ENCODE peak calls at places on chromosomes 2 and 18, in four cellular contexts. O is CD4-positive, alpha-beta memory T cell; G is A673; Z is ovary. H is an unnamed sample.
A peak's percentile ranks its signal among the peaks of the same experiment; 100 is the strongest.

GRCh38 chr18:76783786-76784484 is 38.4 kb upstream of the ZNF236 start:
- DNase-seq in O (no peak), G (no peak), Z (no peak), H (no peak)

GRCh38 chr18:61606759-61607158 is 273.5 kb downstream of the CDH20 start:
- DNase-seq in O (no peak), G (peak; percentile 99), Z (peak; percentile 65), H (no peak)

GRCh38 chr2:240911641-240912265 is 5.6 kb downstream of the CROCC2 start:
- DNase-seq in O (no peak), G (no peak), Z (no peak), H (no peak)

GRCh38 chr18:41745166-41746049 is 209.6 kb upstream of the PIK3C3 start:
- DNase-seq in O (no peak), G (peak; percentile 47), Z (no peak), H (no peak)

GRCh38 chr2:69022548-69022947 is 9.6 kb downstream of the ANTXR1 start:
- DNase-seq in O (no peak), G (no peak), Z (no peak), H (no peak)

GRCh38 chr2:152354909-152355308 is 19.9 kb downstream of the FMNL2 start:
- DNase-seq in O (no peak), G (peak; percentile 81), Z (no peak), H (no peak)

GRCh38 chr18:7133181-7133580 is 15.6 kb upstream of the LAMA1 start:
- DNase-seq in O (no peak), G (no peak), Z (no peak), H (no peak)

GRCh38 chr2:70672990-70673647 is 94.9 kb downstream of the ADD2 start:
- DNase-seq in O (no peak), G (peak; percentile 4), Z (no peak), H (no peak)

GRCh38 chr2:80304522-80304878 is at the start of gene LRRTM1:
- DNase-seq in O (no peak), G (peak; percentile 1), Z (no peak), H (no peak)

GRCh38 chr2:181466661-181467576 is 9.7 kb downstream of the ITGA4 start:
- DNase-seq in O (peak; percentile 68), G (peak; percentile 60), Z (peak; percentile 67), H (peak; percentile 80)

GRCh38 chr2:151760139-151760650 is 25.9 kb upstream of the NEB start:
- DNase-seq in O (no peak), G (no peak), Z (no peak), H (no peak)

GRCh38 chr18:60809937-60810336 is 437.4 kb upstream of the MC4R start:
- DNase-seq in O (no peak), G (no peak), Z (no peak), H (no peak)

GRCh38 chr2:23484767-23485166 is 99.8 kb downstream of the KLHL29 start:
- DNase-seq in O (no peak), G (no peak), Z (no peak), H (no peak)

GRCh38 chr18:5058768-5059539 is 138.1 kb downstream of the AKAIN1 start:
- DNase-seq in O (peak; percentile 51), G (peak; percentile 17), Z (no peak), H (peak; percentile 48)

GRCh38 chr18:11897781-11898180 is 10.3 kb downstream of the MPPE1 start:
- DNase-seq in O (no peak), G (no peak), Z (no peak), H (no peak)

GRCh38 chr18:70331456-70332097 is 42.7 kb downstream of the SOCS6 start:
- DNase-seq in O (no peak), G (no peak), Z (no peak), H (no peak)

GRCh38 chr2:108573070-108573469 is 38.8 kb downstream of the LIMS1 start:
- DNase-seq in O (no peak), G (no peak), Z (no peak), H (no peak)

GRCh38 chr2:88172882-88173281 is 2.7 kb downstream of the THNSL2 start:
- DNase-seq in O (no peak), G (no peak), Z (no peak), H (no peak)

GRCh38 chr2:8543065-8543411 is 138.8 kb upstream of the ID2 start:
- DNase-seq in O (no peak), G (no peak), Z (no peak), H (no peak)

GRCh38 chr2:21757805-21758204 is 634.0 kb downstream of the TDRD15 start:
- DNase-seq in O (no peak), G (no peak), Z (no peak), H (no peak)

GRCh38 chr2:157938556-157938955 is 62.4 kb upstream of the ACVR1 start:
- DNase-seq in O (no peak), G (no peak), Z (no peak), H (no peak)

GRCh38 chr2:233248999-233249398 is 2.5 kb upstream of the ATG16L1 start:
- DNase-seq in O (no peak), G (no peak), Z (no peak), H (no peak)

GRCh38 chr2:182642328-182642727 is 73.7 kb upstream of the DNAJC10 start:
- DNase-seq in O (no peak), G (peak; percentile 67), Z (no peak), H (peak; percentile 14)

GRCh38 chr2:190618030-190618429 is 30.9 kb upstream of the NAB1 start:
- DNase-seq in O (no peak), G (no peak), Z (no peak), H (no peak)

GRCh38 chr2:158688722-158689121 is 106.4 kb upstream of the DAPL1 start:
- DNase-seq in O (no peak), G (no peak), Z (no peak), H (no peak)

GRCh38 chr2:209549589-209549988 is 125.7 kb downstream of the MAP2 start:
- DNase-seq in O (no peak), G (no peak), Z (no peak), H (no peak)

GRCh38 chr2:131105950-131106801 is 1.0 kb downstream of the PLEKHB2 start:
- DNase-seq in O (no peak), G (no peak), Z (no peak), H (no peak)

GRCh38 chr2:189613650-189614420 is 33.2 kb upstream of the SLC40A1 start:
- DNase-seq in O (no peak), G (peak; percentile 11), Z (no peak), H (no peak)

GRCh38 chr18:64994370-64994769 is 756.4 kb upstream of the CDH7 start:
- DNase-seq in O (no peak), G (no peak), Z (no peak), H (no peak)

GRCh38 chr2:174835797-174836255 is 71.6 kb upstream of the CHRNA1 start:
- DNase-seq in O (no peak), G (no peak), Z (no peak), H (no peak)

GRCh38 chr2:12430036-12430795 is 286.5 kb upstream of the TRIB2 start:
- DNase-seq in O (no peak), G (no peak), Z (no peak), H (no peak)

GRCh38 chr2:230872151-230872967 is 7.6 kb downstream of the ITM2C start:
- DNase-seq in O (no peak), G (no peak), Z (no peak), H (no peak)

GRCh38 chr2:230874456-230874855 is 9.7 kb downstream of the ITM2C start:
- DNase-seq in O (no peak), G (no peak), Z (no peak), H (no peak)

GRCh38 chr2:230871361-230872150 is 6.8 kb downstream of the ITM2C start:
- DNase-seq in O (no peak), G (no peak), Z (no peak), H (no peak)

GRCh38 chr2:230873670-230874401 is 9.1 kb downstream of the ITM2C start:
- DNase-seq in O (no peak), G (no peak), Z (no peak), H (no peak)

GRCh38 chr2:230872968-230873669 is 8.4 kb downstream of the ITM2C start:
- DNase-seq in O (no peak), G (no peak), Z (no peak), H (no peak)
- H3K27me3 ChIP-seq in O (no peaks in the 10 kb centered on the region), G (no peaks in the 10 kb centered on the region), Z (no peaks in the 10 kb centered on the region), H (no peaks in the 10 kb centered on the region)

GRCh38 chr2:74504591-74504990 is 2.9 kb downstream of the PCGF1 start:
- DNase-seq in O (no peak), G (no peak), Z (peak; percentile 7), H (no peak)
- H3K27me3 ChIP-seq in O (peaks cover 35% of the 10 kb centered on the region), G (peaks cover 9% of the 10 kb centered on the region), Z (no peaks in the 10 kb centered on the region), H (peaks cover 40% of the 10 kb centered on the region)

GRCh38 chr2:31577143-31577542 is 3.6 kb downstream of the SRD5A2 start:
- DNase-seq in O (no peak), G (no peak), Z (no peak), H (no peak)
- H3K27me3 ChIP-seq in O (no peaks in the 10 kb centered on the region), G (peaks cover 48% of the 10 kb centered on the region), Z (no peaks in the 10 kb centered on the region), H (peaks cover 4% of the 10 kb centered on the region)

GRCh38 chr2:110794390-110794789 is 62.0 kb downstream of the ACOXL start:
- DNase-seq in O (no peak), G (no peak), Z (no peak), H (no peak)

GRCh38 chr2:110788936-110789335 is 56.6 kb downstream of the ACOXL start:
- DNase-seq in O (no peak), G (no peak), Z (no peak), H (no peak)

GRCh38 chr2:110793034-110793433 is 60.7 kb downstream of the ACOXL start:
- DNase-seq in O (no peak), G (no peak), Z (no peak), H (no peak)

GRCh38 chr2:110789706-110790105 is 57.3 kb downstream of the ACOXL start:
- DNase-seq in O (no peak), G (no peak), Z (no peak), H (no peak)

DNA sequence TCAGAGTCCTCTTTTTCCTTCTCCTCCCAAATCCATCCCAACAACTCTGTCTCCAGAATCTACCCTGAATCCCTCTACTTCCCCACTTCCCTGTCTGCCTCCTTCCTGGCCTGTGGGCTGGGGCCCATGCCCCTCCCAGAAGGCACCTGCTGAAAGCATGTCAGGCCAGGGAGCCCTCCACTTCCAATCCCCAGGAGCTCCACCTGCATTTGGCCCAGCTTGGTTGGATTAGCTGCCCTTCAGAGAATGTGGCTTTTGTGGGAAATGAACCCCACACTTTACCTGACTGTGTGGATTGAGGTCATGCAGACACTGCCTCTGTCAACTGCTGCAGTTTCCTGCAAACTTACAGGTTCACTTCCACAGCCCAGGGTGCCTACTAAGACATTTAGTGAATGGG is 58.5 kb downstream of the ACOXL start:
- DNase-seq in O (no peak), G (no peak), Z (no peak), H (no peak)
- H3K27me3 ChIP-seq in O (no peaks in the 10 kb centered on the region), G (peaks cover 80% of the 10 kb centered on the region), Z (no peaks in the 10 kb centered on the region), H (no peaks in the 10 kb centered on the region)